ENCODE peak calls at places on chromosomes 16 and 17, in seven cellular contexts. B is ovary, K is lung, C is kidney epithelial cell, D is sigmoid colon, X is heart right ventricle, O is tibial nerve. L is an unnamed sample.

GRCh38 chr16:84479716-84480450 is 24.6 kb downstream of the MEAK7 start:
- DNase-seq in O (no peak), C (no peak), D (no peak), B (no peak), K (peak; percentile 14), X (no peak), L (no peak)

GRCh38 chr16:70430667-70431536 is 8.0 kb downstream of the ST3GAL2 start:
- DNase-seq in K (no peak), D (no peak), C (no peak), O (no peak), B (no peak), X (peak; percentile 34), L (peak; percentile 29)

GRCh38 chr17:14471052-14471451 is 170.2 kb downstream of the HS3ST3B1 start:
- DNase-seq in D (no peak), X (no peak), B (no peak), K (no peak), C (no peak), O (no peak), L (peak; percentile 76)

GRCh38 chr17:73043686-73044581 is 48.6 kb downstream of the SLC39A11 start:
- DNase-seq in D (no peak), O (no peak), X (no peak), B (no peak), K (no peak), C (no peak), L (peak; percentile 75)

GRCh38 chr17:57461082-57461481 is 204.8 kb downstream of the MSI2 start:
- DNase-seq in B (no peak), C (no peak), D (no peak), K (no peak), O (no peak), X (no peak), L (peak; percentile 55)

GRCh38 chr17:82756166-82756565 is 4.3 kb downstream of the TBCD start:
- DNase-seq in C (no peak), D (no peak), K (no peak), B (no peak), O (no peak), X (no peak), L (no peak)

GRCh38 chr17:13977837-13978236 is 91.5 kb upstream of the COX10 start:
- DNase-seq in K (no peak), O (no peak), B (no peak), C (no peak), X (no peak), D (no peak), L (no peak)

GRCh38 chr16:13756411-13756810 is 163.5 kb upstream of the ERCC4 start:
- DNase-seq in X (no peak), K (no peak), B (no peak), C (no peak), D (no peak), O (no peak), L (no peak)

GRCh38 chr17:61402073-61402541 is 2.5 kb downstream of the TBX2 start:
- DNase-seq in B (no peak), K (no peak), C (no peak), O (no peak), X (no peak), D (peak; percentile 59), L (no peak)

GRCh38 chr17:22463110-22463850 is 771.0 kb downstream of the KCNJ18 start:
- DNase-seq in D (no peak), X (no peak), O (no peak), K (no peak), B (no peak), C (no peak), L (no peak)

DNA sequence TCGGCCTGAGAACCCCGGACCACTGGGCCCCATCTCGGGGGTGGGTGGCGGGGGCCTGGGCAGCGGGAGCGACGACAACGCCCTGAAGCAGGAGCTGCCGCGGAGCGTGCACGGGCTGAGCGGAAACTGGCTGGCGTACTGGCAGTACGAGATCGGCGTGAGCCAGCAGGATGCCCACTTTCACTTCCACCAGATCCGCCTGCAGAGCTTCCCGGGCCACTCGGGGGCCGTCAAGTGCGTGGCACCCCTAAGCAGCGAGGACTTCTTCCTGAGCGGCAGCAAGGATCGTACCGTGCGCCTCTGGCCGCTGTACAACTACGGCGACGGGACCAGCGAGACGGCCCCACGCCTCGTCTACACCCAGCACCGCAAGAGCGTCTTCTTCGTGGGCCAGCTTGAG is 8.9 kb upstream of the SERPINF2 start:
- DNase-seq in X (no peak), D (no peak), O (no peak), B (no peak), C (no peak), K (no peak), L (no peak)
- H3K4me3 ChIP-seq in X (no peak overlapping the region), D (no peak overlapping the region), O (no peak overlapping the region), B (no peak overlapping the region), C (no peak overlapping the region), K (no peak overlapping the region), L (no peak overlapping the region)

DNA sequence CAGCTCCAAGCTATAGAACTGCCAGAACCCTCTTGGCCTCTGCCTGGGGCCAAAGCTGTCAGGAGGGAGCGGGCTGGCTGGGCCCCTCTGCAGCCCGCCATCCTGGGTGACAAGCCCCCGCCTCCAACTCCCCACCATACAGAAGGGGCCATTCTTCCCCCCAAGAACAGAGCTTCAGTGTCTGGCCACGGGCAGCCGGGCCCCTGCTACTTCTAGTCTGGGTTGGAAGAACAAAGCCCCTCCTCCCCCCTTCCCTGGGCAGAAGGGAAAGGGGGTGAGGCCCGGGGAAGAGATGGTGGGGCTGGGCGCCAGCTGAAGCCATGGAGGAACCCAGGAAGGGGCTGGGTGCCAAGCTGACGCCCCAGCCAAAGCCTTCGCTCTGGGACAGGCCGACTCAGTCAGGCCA is 9.0 kb downstream of the NAT9 start:
- DNase-seq in X (no peak), O (no peak), C (no peak), K (no peak), B (no peak), D (no peak), L (no peak)
- H3K36me3 ChIP-seq in X (peaks cover 27% of the 10 kb centered on the region), O (no peaks in the 10 kb centered on the region), C (no peaks in the 10 kb centered on the region), K (no peaks in the 10 kb centered on the region), B (no peaks in the 10 kb centered on the region), D (peaks cover 17% of the 10 kb centered on the region), L (peaks cover 23% of the 10 kb centered on the region)

GRCh38 chr16:27268376-27269299 is at the start of gene NSMCE1:
- DNase-seq in O (peak; percentile 98), K (peak; percentile 98), X (peak; percentile 99), C (peak; percentile 77), D (peak; percentile 99), B (peak; percentile 97), L (peak; percentile 84)

GRCh38 chr16:27264151-27264550 is 4.4 kb downstream of the NSMCE1 start:
- DNase-seq in K (no peak), C (peak; percentile 73), D (no peak), O (no peak), B (no peak), X (no peak), L (peak; percentile 97)

GRCh38 chr16:27269300-27270150 is 953 bp upstream of the NSMCE1 start:
- DNase-seq in O (no peak), D (no peak), K (no peak), C (no peak), B (no peak), X (no peak), L (no peak)

GRCh38 chr16:27265982-27266381 is 2.6 kb downstream of the NSMCE1 start:
- DNase-seq in O (no peak), C (no peak), D (no peak), K (no peak), X (no peak), B (no peak), L (no peak)

GRCh38 chr16:27267037-27267677 is 1.4 kb downstream of the NSMCE1 start:
- DNase-seq in C (no peak), X (no peak), D (no peak), O (no peak), K (no peak), B (no peak), L (no peak)
- H3K4me3 ChIP-seq in C (no peak overlapping the region), X (no peak overlapping the region), D (no peak overlapping the region), O (no peak overlapping the region), K (no peak overlapping the region), B (no peak overlapping the region), L (no peak overlapping the region)

GRCh38 chr16:85453-85782 is 7.4 kb downstream of the MPG start:
- DNase-seq in C (no peak), O (no peak), K (no peak), D (peak; percentile 63), B (no peak), X (no peak), L (no peak)
- H3K36me3 ChIP-seq in C (peaks cover 2% of the 10 kb centered on the region), O (no peaks in the 10 kb centered on the region), K (no peaks in the 10 kb centered on the region), D (peaks cover 57% of the 10 kb centered on the region), B (no peaks in the 10 kb centered on the region), X (peaks cover 58% of the 10 kb centered on the region), L (peaks cover 31% of the 10 kb centered on the region)

DNA sequence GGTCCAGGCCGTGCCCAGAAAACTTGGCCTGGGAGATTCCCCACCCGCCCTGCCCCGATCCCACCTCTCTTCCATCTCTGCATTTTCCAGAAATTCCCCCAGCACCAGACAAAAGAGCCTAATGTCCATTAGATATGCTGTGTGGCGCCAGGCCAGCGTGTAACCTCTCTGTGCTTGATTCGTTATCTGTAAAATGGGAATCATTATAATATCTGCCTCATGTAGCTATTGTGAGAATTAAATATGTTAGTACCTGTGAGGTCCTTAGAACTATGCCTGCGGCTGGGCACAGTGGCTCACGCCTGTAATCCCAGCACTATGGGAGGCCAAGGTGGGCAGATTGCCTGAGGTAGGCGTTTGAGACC is 33.6 kb upstream of the IL21R start:
- DNase-seq in D (no peak), O (no peak), C (no peak), K (no peak), X (no peak), B (no peak), L (no peak)
- H3K4me3 ChIP-seq in D (peak overlapping the region; percentile 18), O (no peak overlapping the region), C (no peak overlapping the region), K (no peak overlapping the region), X (peak overlapping the region; percentile 39), B (no peak overlapping the region), L (no peak overlapping the region)

L was measured in bronchial epithelial cell.